ENCODE peak calls at places on chromosomes 4 and X, in four cellular contexts. R is tibial artery, Y is astrocyte of the spinal cord, O is kidney epithelial cell. V is an unnamed sample.

GRCh38 chrX:30992381-30992904 is 79.4 kb downstream of the FTHL17 start:
- DNase-seq in Y (peak), R (no peak), O (no peak), V (no peak)

GRCh38 chr4:15778191-15778741 is at the start of gene CD38:
- DNase-seq in Y (no peak), R (peak), O (no peak), V (no peak)

GRCh38 chr4:137509855-137510282 is 22.4 kb downstream of the PCDH18 start:
- DNase-seq in O (no peak), Y (peak), R (no peak), V (no peak)

GRCh38 chr4:147354271-147354670 is 126.6 kb upstream of the EDNRA start:
- DNase-seq in O (no peak), Y (no peak), R (no peak), V (no peak)

GRCh38 chrX:11756354-11757318 is 1.4 kb upstream of the MSL3 start:
- DNase-seq in Y (peak), R (no peak), O (no peak), V (peak)

GRCh38 chr4:119655111-119655837 is 26.7 kb upstream of the PDE5A start:
- DNase-seq in O (no peak), R (no peak), Y (no peak), V (no peak)

GRCh38 chr4:16677545-16677944 is 220.9 kb downstream of the LDB2 start:
- DNase-seq in Y (no peak), R (no peak), O (no peak), V (no peak)

GRCh38 chr4:1666391-1666790 is 17.7 kb downstream of the FAM53A start:
- DNase-seq in O (no peak), Y (no peak), R (no peak), V (no peak)

GRCh38 chr4:85862896-85863295 is 387.9 kb downstream of the ARHGAP24 start:
- DNase-seq in Y (no peak), R (no peak), O (no peak), V (no peak)

GRCh38 chr4:74109116-74109791 is 10.3 kb upstream of the CXCL2 start:
- DNase-seq in Y (peak), O (peak), R (peak), V (peak)

GRCh38 chr4:185592845-185593488 is 57.7 kb upstream of the PDLIM3 start:
- DNase-seq in O (no peak), Y (no peak), R (no peak), V (no peak)

GRCh38 chr4:112327950-112328349 is 30.8 kb downstream of the ALPK1 start:
- DNase-seq in O (peak), R (no peak), Y (peak), V (peak)

GRCh38 chrX:149398027-149398426 is 107.1 kb downstream of the IDS start:
- DNase-seq in O (no peak), R (no peak), Y (no peak), V (no peak)

GRCh38 chr4:142549726-142550463 is 296.2 kb downstream of the INPP4B start:
- DNase-seq in R (no peak), O (peak), Y (peak), V (peak)

DNA sequence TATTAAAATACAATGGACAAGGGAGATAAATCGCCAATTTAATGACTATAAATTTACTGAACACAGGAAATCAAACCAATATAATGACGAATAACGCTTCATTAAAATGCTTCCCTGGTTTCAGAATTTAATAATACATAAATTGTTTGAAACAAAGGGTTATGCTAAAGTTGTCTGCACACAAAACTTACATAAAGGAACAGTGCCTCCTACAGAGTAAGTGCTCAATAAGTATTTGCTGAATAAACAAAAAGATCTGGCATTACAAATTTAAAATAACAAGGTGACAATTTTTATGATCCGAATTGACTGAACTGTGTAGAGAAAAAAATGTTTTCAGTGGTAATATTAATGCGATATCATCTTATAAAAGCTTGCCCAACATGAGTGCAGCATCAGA is 69.6 kb downstream of the NOCT start:
- DNase-seq in O (no peak), R (no peak), Y (peak), V (peak)
- TF ChIP-seq CTCF in O (peak), R (no peak), Y (peak), V (peak)

DNA sequence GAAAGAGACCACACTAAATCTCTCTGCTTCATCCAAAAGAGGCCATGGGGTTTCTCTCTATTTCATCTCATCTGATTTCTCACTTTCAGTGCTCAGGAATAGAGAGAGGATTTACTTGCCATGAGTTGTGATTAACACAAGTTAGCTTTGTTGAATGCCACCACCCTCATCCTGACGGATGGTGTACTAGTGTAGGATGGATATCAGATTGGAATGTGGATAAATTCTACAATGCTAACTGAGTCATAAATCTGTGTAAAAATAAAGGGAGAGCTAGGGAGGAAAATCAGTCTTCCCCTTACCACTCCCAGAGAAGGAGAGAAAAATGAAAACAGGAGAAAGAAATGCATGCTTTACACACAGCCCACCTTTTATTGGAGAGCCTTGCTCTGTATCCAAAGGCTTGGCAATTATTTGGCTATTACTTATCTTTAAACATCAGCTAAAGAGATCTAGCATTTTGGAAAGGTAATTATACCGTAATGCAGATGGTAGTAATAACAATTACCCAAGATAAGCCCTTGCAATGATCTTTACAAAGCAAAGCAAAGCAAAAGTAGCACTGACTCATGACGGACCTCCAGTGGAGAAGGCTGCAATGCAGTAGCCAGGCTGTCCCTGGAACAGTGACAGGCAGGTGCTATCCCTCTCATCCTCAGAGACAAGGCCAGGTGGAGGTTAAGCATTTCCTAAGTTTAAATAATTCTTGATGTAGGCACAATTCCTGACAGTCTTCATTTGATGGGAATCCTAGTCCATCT is 306.3 kb upstream of the PPARGC1A start:
- DNase-seq in O (no peak), R (no peak), Y (no peak), V (no peak)
- TF ChIP-seq CTCF in O (peak), R (no peak), Y (peak), V (no peak)

DNA sequence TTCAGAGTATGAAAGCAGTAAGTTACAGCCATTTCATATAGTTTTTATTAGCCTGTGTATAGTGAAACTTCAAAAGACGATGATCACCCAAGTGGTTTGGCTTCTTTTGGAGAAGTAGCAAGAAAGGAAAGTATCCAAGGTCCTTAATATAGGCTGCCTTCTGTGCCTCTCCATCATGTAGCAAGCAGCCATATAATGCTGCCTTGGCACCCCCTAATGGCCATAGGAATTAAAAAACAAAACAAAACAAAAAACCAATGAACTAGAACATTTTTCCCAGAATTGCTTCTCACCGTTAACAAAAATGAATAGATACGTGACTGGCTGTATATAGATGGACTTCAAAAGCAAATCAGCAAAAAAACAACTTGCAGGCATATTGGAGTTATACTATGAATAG is 18.9 kb downstream of the LAMP2 start:
- DNase-seq in R (no peak), Y (no peak), O (no peak), V (no peak)
- TF ChIP-seq CTCF in R (no peak), Y (peak), O (peak), V (peak)

DNA sequence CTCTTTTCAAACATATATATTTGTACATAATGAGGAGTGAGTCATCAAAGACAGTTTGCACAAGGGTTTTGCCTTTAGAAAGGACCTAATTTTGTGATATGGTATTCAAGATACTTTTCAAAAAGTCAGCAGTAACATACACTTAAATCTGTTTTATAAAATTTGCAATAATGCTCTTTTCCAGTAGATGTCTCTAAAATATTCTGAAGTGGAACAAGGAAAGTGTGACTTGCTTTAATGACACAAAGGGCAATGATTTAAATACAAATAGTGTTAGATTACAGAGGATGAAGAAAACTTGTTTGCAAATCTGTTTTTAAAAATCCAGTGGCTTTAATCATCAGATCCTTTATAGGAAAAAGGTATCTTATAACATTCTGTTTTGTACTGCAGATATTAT is 20.0 kb downstream of the MMRN1 start:
- DNase-seq in O (no peak), Y (no peak), R (no peak), V (no peak)
- TF ChIP-seq CTCF in O (peak), Y (no peak), R (no peak), V (no peak)

GRCh38 chr4:77473509-77473908 is 132.1 kb upstream of the CXCL13 start:
- DNase-seq in R (no peak), O (no peak), Y (no peak), V (peak)
- TF ChIP-seq CTCF in R (no peak), O (peak), Y (peak), V (peak)